ENCODE peak calls at places on chromosomes 12 and 14, in five cellular contexts. F is H1, K is GM12878, E is HCT116, R is HepG2. T is an unnamed sample.

GRCh38 chr12:95146767-95147166 is 70.5 kb downstream of the FGD6 start:
- DNase-seq in E (no peak), R (no peak), F (no peak), K (no peak), T (peak; percentile 78)

GRCh38 chr12:106238146-106238545 is 9.7 kb downstream of the CKAP4 start:
- DNase-seq in E (no peak), K (no peak), F (no peak), R (no peak), T (no peak)

GRCh38 chr12:106358410-106359241 is 1.1 kb downstream of the POLR3B start:
- DNase-seq in F (no peak), R (peak; percentile 78), E (no peak), K (no peak), T (peak; percentile 53)

GRCh38 chr12:70695361-70696023 is 58.3 kb upstream of the PTPRB start:
- DNase-seq in R (no peak), E (no peak), F (no peak), K (no peak), T (no peak)

GRCh38 chr12:2944401-2945047 is 14.7 kb upstream of the TEAD4 start:
- DNase-seq in R (peak; percentile 46), K (peak; percentile 15), E (peak; percentile 34), F (peak; percentile 94), T (peak; percentile 74)

GRCh38 chr12:93707836-93708235 is 30.7 kb downstream of the CRADD start:
- DNase-seq in K (no peak), F (no peak), R (peak; percentile 62), E (peak; percentile 26), T (no peak)

GRCh38 chr14:93025055-93025454 is 90.7 kb downstream of the ITPK1 start:
- DNase-seq in E (no peak), R (no peak), F (no peak), K (no peak), T (no peak)

GRCh38 chr12:95643251-95643650 is 92.0 kb upstream of the USP44 start:
- DNase-seq in R (no peak), K (no peak), E (no peak), F (no peak), T (no peak)

GRCh38 chr14:106877527-106877926 is 1351.1 kb downstream of the TMEM121 start:
- DNase-seq in K (no peak), E (no peak), R (no peak), F (no peak), T (no peak)

GRCh38 chr14:86532219-86532618 is 1002.3 kb downstream of the FLRT2 start:
- DNase-seq in R (no peak), F (no peak), E (no peak), K (no peak), T (no peak)

GRCh38 chr14:104845834-104846441 is 19.1 kb upstream of the CEP170B start:
- DNase-seq in R (peak; percentile 37), E (no peak), F (no peak), K (no peak), T (no peak)

GRCh38 chr12:55036326-55036725 is 16.6 kb downstream of the NEUROD4 start:
- DNase-seq in E (no peak), F (no peak), R (no peak), K (no peak), T (no peak)

GRCh38 chr12:50922820-50923219 is 29.5 kb upstream of the HIGD1C start:
- DNase-seq in F (no peak), R (no peak), E (no peak), K (no peak), T (peak; percentile 36)

GRCh38 chr14:75267141-75267601 is 11.5 kb upstream of the FOS start:
- DNase-seq in E (no peak), K (no peak), R (no peak), F (no peak), T (no peak)

GRCh38 chr12:130765186-130765659 is 49.1 kb upstream of the RIMBP2 start:
- DNase-seq in F (no peak), K (no peak), R (no peak), E (peak; percentile 57), T (no peak)

GRCh38 chr12:93387780-93388179 is 10.1 kb downstream of the NUDT4 start:
- DNase-seq in K (no peak), E (no peak), R (no peak), F (no peak), T (no peak)

GRCh38 chr14:53093206-53093605 is 59.9 kb downstream of the DDHD1 start:
- DNase-seq in R (no peak), K (no peak), F (no peak), E (no peak), T (no peak)

GRCh38 chr14:64815257-64815656 is 64.5 kb downstream of the SPTB start:
- DNase-seq in R (no peak), F (no peak), E (no peak), K (no peak), T (no peak)

GRCh38 chr14:104105071-104105821 is 19.7 kb downstream of the ASPG start:
- DNase-seq in R (no peak), F (peak; percentile 44), K (no peak), E (no peak), T (no peak)

GRCh38 chr12:50960130-50960529 is 7.8 kb downstream of the HIGD1C start:
- DNase-seq in R (no peak), F (no peak), E (no peak), K (no peak), T (no peak)

GRCh38 chr14:90666571-90666970 is 149.7 kb downstream of the TTC7B start:
- DNase-seq in F (no peak), R (no peak), E (no peak), K (no peak), T (no peak)

GRCh38 chr12:106766393-106766826 is 8.1 kb upstream of the RIC8B start:
- DNase-seq in R (no peak), E (no peak), F (no peak), K (no peak), T (no peak)

GRCh38 chr14:88196925-88197324 is 126.1 kb downstream of the KCNK10 start:
- DNase-seq in E (no peak), K (no peak), F (no peak), R (no peak), T (no peak)

GRCh38 chr12:7899755-7900154 is 27.0 kb upstream of the SLC2A14 start:
- DNase-seq in F (no peak), K (no peak), R (no peak), E (no peak), T (no peak)

GRCh38 chr14:77140937-77141591 is 527 bp downstream of the ZDHHC22 start:
- DNase-seq in F (peak; percentile 91), K (no peak), E (no peak), R (no peak), T (peak; percentile 94)

GRCh38 chr14:90624732-90625444 is 191.3 kb downstream of the TTC7B start:
- DNase-seq in E (no peak), R (peak; percentile 53), K (no peak), F (no peak), T (no peak)

GRCh38 chr12:49888461-49889151 is 15.1 kb downstream of the FAIM2 start:
- DNase-seq in F (no peak), K (no peak), E (no peak), R (no peak), T (no peak)

GRCh38 chr12:124403273-124403672 is 108.4 kb downstream of the RFLNA start:
- DNase-seq in K (no peak), R (no peak), E (no peak), F (no peak), T (no peak)

GRCh38 chr14:20327005-20327869 is 5.8 kb downstream of the CCNB1IP1 start:
- DNase-seq in K (peak; percentile 35), E (peak; percentile 58), F (no peak), R (peak; percentile 79), T (peak; percentile 55)

GRCh38 chr12:5590316-5590715 is 158.4 kb downstream of the NTF3 start:
- DNase-seq in K (no peak), F (no peak), R (no peak), E (no peak), T (no peak)

GRCh38 chr12:83320350-83320749 is 633.6 kb downstream of the TMTC2 start:
- DNase-seq in R (no peak), K (no peak), E (no peak), F (no peak), T (no peak)

GRCh38 chr12:27988594-27989233 is 16.2 kb upstream of the PTHLH start:
- DNase-seq in K (no peak), F (no peak), E (no peak), R (no peak), T (no peak)

GRCh38 chr12:87141091-87141490 is 884.9 kb upstream of the MGAT4C start:
- DNase-seq in K (no peak), R (no peak), E (no peak), F (no peak), T (peak; percentile 14)

GRCh38 chr12:119807380-119807779 is 69.7 kb downstream of the CIT start:
- DNase-seq in E (no peak), K (no peak), R (no peak), F (no peak), T (no peak)

DNA sequence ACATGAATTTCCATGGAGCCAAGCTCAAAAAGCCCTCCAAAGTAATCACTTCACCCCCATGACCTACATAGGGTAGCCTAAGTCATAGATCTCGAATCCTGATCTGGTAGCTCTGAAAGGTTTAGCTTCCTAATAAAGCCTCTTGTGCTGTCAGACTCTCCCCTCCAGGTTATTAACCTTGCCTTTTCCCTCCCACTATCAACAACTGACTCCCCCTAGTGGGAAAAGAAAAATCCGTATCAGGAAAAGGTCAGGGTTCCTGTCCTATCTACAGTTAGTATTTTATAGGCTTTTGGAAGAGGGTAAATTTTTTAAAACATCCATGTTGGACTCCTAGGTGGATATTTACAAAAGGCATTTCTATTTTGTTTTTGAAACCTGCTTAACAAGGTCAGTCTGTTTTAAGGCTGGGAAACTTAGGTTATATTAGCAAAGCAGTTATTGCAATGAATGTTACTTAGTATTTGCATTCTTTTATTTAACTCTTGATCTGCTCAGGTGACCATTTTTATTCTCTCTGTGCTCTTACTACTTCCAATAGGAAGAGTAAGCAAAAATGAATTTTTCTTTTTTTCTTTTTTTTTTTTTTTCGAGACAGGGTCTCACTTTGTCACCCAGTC is 8.0 kb downstream of the YY1 start:
- DNase-seq in K (no peak), F (no peak), R (peak; percentile 77), E (peak; percentile 48), T (peak; percentile 74)
- TF ChIP-seq SIN3A in K (no peak), F (peak; percentile 58), R (no peak), E (no peak), T (no peak)

GRCh38 chr14:94171208-94171607 is 2.9 kb upstream of the PPP4R4 start:
- DNase-seq in E (no peak), F (no peak), R (no peak), K (no peak), T (peak; percentile 34)
- H2AFZ ChIP-seq in E (no peak overlapping the region), F (no peak overlapping the region), R (no peak overlapping the region), K (no peak overlapping the region), T (no peak overlapping the region)

DNA sequence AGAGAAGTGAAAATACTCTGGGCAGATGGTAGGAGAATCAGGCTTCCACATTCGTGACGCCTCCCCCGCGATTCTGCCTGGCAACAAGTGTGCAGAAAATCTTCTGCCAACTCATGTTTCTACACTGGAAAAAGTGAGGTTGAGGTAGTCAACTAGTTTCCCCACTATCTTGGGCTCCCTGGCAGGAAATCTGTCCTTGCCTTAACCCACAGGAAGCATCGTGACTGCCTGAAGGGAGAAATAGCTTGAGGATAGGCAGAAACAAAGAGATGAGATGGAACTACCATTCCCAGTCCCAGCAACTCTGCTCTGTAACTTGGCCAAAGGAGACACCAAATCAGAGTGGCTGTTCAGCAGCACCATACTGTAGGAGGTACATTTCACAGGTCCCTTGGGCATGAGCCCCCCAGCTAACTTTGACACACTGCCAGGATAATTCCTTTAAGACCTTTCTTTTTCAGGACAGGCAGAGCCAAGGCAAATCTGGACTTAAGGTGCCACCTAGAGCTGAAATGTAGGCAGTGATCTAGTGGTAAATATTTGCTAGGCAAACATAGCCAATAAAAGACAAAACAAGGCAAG is 205.0 kb downstream of the PTPRO start:
- DNase-seq in K (no peak), R (peak; percentile 28), E (peak; percentile 29), F (peak; percentile 48), T (no peak)
- TF ChIP-seq SIN3A in K (no peak), R (no peak), E (no peak), F (no peak), T (no peak)

GRCh38 chr14:32510815-32511214 is 181.7 kb downstream of the AKAP6 start:
- DNase-seq in F (no peak), E (no peak), K (no peak), R (no peak), T (no peak)
- H2AFZ ChIP-seq in F (no peak overlapping the region), E (no peak overlapping the region), K (no peak overlapping the region), R (no peak overlapping the region), T (peak overlapping the region; percentile 15)